ENCODE peak calls at places on chromosomes 7 and 10, in four cellular contexts. I is small intestine, P is upper lobe of right lung, Y is GM23338. A is an unnamed sample.

GRCh38 chr7:918441-919113 is 35.9 kb downstream of the ADAP1 start:
- DNase-seq in I (no peak), P (peak), Y (no peak), A (no peak)

GRCh38 chr7:81873559-81873958 is 103.7 kb upstream of the HGF start:
- DNase-seq in I (no peak), P (no peak), Y (no peak), A (no peak)

GRCh38 chr7:73364006-73364728 is 36.2 kb downstream of the FKBP6 start:
- DNase-seq in I (no peak), P (no peak), Y (no peak), A (no peak)

GRCh38 chr10:12966067-12966466 is 35.4 kb downstream of the CCDC3 start:
- DNase-seq in I (no peak), P (no peak), Y (no peak), A (no peak)

GRCh38 chr10:68813554-68813953 is 13.8 kb upstream of the STOX1 start:
- DNase-seq in I (no peak), P (no peak), Y (no peak), A (no peak)

GRCh38 chr7:70190266-70190665 is 592.0 kb downstream of the AUTS2 start:
- DNase-seq in I (no peak), P (no peak), Y (no peak), A (no peak)

GRCh38 chr7:151087247-151088018 is 1.2 kb downstream of the AGAP3 start:
- DNase-seq in I (peak), P (peak), Y (no peak), A (peak)

GRCh38 chr7:107949443-107949935 is 53.5 kb downstream of the LAMB1 start:
- DNase-seq in I (no peak), P (no peak), Y (no peak), A (no peak)

GRCh38 chr7:100093054-100093453 is 4.3 kb downstream of the COPS6 start:
- DNase-seq in I (no peak), P (no peak), Y (no peak), A (no peak)

GRCh38 chr7:40551685-40552576 is 417.1 kb downstream of the SUGCT start:
- DNase-seq in I (no peak), P (no peak), Y (no peak), A (peak)

GRCh38 chr7:157479326-157479725 is 142.5 kb downstream of the DNAJB6 start:
- DNase-seq in I (no peak), P (no peak), Y (no peak), A (no peak)

GRCh38 chr10:63628526-63629362 is 107.5 kb downstream of the REEP3 start:
- DNase-seq in I (peak), P (peak), Y (peak), A (peak)

DNA sequence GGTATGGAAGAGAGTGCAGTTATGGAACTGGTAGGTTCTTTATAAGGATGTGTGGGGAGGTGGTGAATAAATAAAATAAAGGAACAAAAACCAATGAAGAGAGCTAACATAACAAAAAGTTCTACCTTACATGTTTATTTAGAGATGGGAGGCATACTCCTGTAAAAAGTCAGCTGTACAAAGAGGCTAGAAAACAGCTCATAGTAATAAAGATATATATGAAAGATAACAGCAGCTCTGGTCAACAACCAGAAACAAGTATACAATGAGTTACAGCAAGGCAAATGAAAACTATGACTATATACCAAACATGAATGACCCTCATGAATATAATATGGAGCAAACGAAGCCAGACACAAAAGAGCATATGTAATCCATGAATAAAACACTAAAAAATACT is 62.0 kb downstream of the FAM13C start:
- DNase-seq in I (no peak), P (no peak), Y (no peak), A (no peak)
- H3K27ac ChIP-seq in I (no peak), P (no peak), Y (no peak), A (no peak)

DNA sequence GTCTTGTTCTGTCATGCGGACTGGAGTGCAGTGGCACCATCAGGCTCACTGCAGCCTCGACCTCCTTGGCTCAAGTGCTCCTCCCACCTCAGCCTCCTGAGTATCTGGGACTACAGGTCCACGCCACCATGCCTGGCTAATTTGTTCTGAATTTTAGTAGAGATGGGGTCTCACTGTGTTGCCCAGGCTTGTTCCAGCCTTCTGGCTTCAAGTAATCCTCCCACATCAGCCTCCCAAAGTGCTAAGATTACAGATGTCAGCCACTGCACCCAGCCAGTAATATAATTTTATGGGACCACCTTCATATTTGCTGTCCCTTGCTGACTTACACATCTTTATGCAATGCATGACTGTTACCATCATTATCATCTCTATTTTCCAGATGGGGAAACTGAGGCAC is 1.5 kb upstream of the HSPB1 start:
- DNase-seq in I (no peak), P (no peak), Y (no peak), A (no peak)
- H3K4me3 ChIP-seq in I (no peak), P (no peak), Y (no peak), A (no peak)

GRCh38 chr10:126016156-126016805 is 119.9 kb downstream of the FANK1 start:
- DNase-seq in I (no peak), P (no peak), Y (no peak), A (peak)

GRCh38 chr10:126021833-126022500 is 125.6 kb downstream of the FANK1 start:
- DNase-seq in I (peak), P (no peak), Y (no peak), A (no peak)

GRCh38 chr10:126016884-126017283 is 120.5 kb downstream of the FANK1 start:
- DNase-seq in I (no peak), P (no peak), Y (no peak), A (no peak)

GRCh38 chr10:126014309-126014708 is 117.9 kb downstream of the FANK1 start:
- DNase-seq in I (no peak), P (no peak), Y (no peak), A (peak)

DNA sequence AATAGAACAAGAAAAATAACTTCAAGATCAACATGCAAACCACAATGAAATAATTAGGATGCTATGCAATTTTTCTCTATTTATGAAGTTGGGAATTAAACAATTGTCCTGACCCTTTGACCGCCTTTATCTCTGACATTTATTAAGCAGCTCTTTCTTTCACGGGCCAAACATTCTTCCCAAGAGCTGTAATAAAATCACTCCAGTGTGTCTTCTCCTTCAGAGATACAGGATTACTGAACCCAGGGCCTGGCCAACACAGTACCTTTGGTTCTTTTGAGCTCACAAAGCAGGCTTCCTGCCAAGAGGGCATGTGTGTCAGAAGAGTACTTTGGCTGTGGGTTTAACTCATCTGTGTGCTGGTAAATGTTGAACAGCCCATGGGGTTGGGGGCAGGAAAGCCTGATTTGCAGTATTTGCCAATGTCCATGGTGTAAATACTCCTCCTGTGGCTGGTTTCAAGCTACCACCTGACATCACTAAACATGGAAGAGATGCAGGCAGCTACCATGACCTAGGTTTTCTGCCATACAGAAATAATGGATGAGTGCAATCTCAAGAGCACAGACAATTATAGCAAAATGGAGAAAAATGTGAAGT is 121.7 kb downstream of the FANK1 start:
- DNase-seq in I (no peak), P (no peak), Y (no peak), A (peak)
- H3K27ac ChIP-seq in I (no peak), P (no peak), Y (no peak), A (no peak)

GRCh38 chr10:121754667-121755066 is 156.4 kb upstream of the FGFR2 start:
- DNase-seq in I (no peak), P (no peak), Y (no peak), A (peak)
- H3K4me3 ChIP-seq in I (no peak), P (no peak), Y (no peak), A (no peak)

A was measured in fibroblast of lung.